ENCODE peak calls at places on chromosomes 1 and 21, in five cellular contexts. P is heart right ventricle, A is lung, B is aorta, G is endothelial cell of umbilical vein. V is an unnamed sample.

GRCh38 chr1:108963052-108963686 is at the start of gene CLCC1:
- DNase-seq in P (peak), A (peak), B (peak), G (peak), V (peak)

GRCh38 chr1:86499987-86500593 is 31.4 kb downstream of the CLCA1 start:
- DNase-seq in P (no peak), A (no peak), B (no peak), G (peak), V (no peak)

GRCh38 chr1:170808229-170808870 is 127.0 kb upstream of the MROH9 start:
- DNase-seq in P (no peak), A (no peak), B (no peak), G (no peak), V (no peak)

GRCh38 chr21:34969431-34970036 is 79.6 kb downstream of the RUNX1 start:
- DNase-seq in P (no peak), A (no peak), B (no peak), G (no peak), V (no peak)

GRCh38 chr1:58997637-58998036 is 213.8 kb upstream of the JUN start:
- DNase-seq in P (no peak), A (no peak), B (no peak), G (no peak), V (no peak)

GRCh38 chr1:244319283-244320132 is 132.2 kb downstream of the ADSS2 start:
- DNase-seq in P (no peak), A (peak), B (no peak), G (no peak), V (peak)

GRCh38 chr1:117685936-117686806 is 80.3 kb downstream of the TENT5C start:
- DNase-seq in P (no peak), A (no peak), B (no peak), G (no peak), V (no peak)

GRCh38 chr1:101239095-101240040 is 2.5 kb downstream of the S1PR1 start:
- DNase-seq in P (no peak), A (no peak), B (no peak), G (peak), V (no peak)

GRCh38 chr21:41846033-41846317 is 33.2 kb downstream of the PRDM15 start:
- DNase-seq in P (no peak), A (no peak), B (no peak), G (no peak), V (no peak)

GRCh38 chr1:41475859-41476567 is 8.5 kb downstream of the EDN2 start:
- DNase-seq in P (no peak), A (no peak), B (no peak), G (no peak), V (peak)

GRCh38 chr1:165632152-165632469 is 1.1 kb downstream of the MGST3 start:
- DNase-seq in P (no peak), A (no peak), B (no peak), G (no peak), V (no peak)

GRCh38 chr1:29208462-29208861 is 22.3 kb downstream of the MECR start:
- DNase-seq in P (no peak), A (no peak), B (no peak), G (no peak), V (no peak)

GRCh38 chr1:17274186-17275170 is 25.6 kb downstream of the PADI3 start:
- DNase-seq in P (no peak), A (no peak), B (peak), G (peak), V (no peak)

GRCh38 chr21:22278366-22278765 is 1280.2 kb downstream of the NCAM2 start:
- DNase-seq in P (no peak), A (no peak), B (no peak), G (no peak), V (no peak)

GRCh38 chr1:196002906-196003305 is 605.3 kb downstream of the KCNT2 start:
- DNase-seq in P (no peak), A (no peak), B (no peak), G (no peak), V (no peak)

GRCh38 chr1:206893380-206893779 is 3.9 kb upstream of the IL24 start:
- DNase-seq in P (no peak), A (no peak), B (no peak), G (no peak), V (no peak)

GRCh38 chr1:112508242-112509004 is at the start of gene WNT2B:
- DNase-seq in P (no peak), A (no peak), B (peak), G (peak), V (no peak)

GRCh38 chr1:201877877-201878339 is 10.8 kb upstream of the SHISA4 start:
- DNase-seq in P (no peak), A (no peak), B (no peak), G (peak), V (peak)

GRCh38 chr1:214584805-214585766 is 17.9 kb upstream of the CENPF start:
- DNase-seq in P (no peak), A (no peak), B (no peak), G (peak), V (peak)

GRCh38 chr1:51472349-51472748 is 46.7 kb downstream of the EPS15 start:
- DNase-seq in P (no peak), A (no peak), B (no peak), G (peak), V (peak)

GRCh38 chr1:64080947-64081562 is 122.4 kb upstream of the UBE2U start:
- DNase-seq in P (no peak), A (no peak), B (no peak), G (no peak), V (no peak)

GRCh38 chr1:72670902-72671301 is 388.6 kb upstream of the NEGR1 start:
- DNase-seq in P (no peak), A (no peak), B (no peak), G (no peak), V (no peak)

GRCh38 chr1:96683931-96684330 is 37.7 kb upstream of the PTBP2 start:
- DNase-seq in P (no peak), A (no peak), B (no peak), G (no peak), V (no peak)

GRCh38 chr21:35974801-35975200 is 85.5 kb downstream of the SETD4 start:
- DNase-seq in P (no peak), A (no peak), B (no peak), G (no peak), V (peak)

GRCh38 chr1:190957565-190957964 is 479.9 kb upstream of the BRINP3 start:
- DNase-seq in P (no peak), A (no peak), B (no peak), G (peak), V (no peak)

GRCh38 chr1:55347786-55348185 is 132.6 kb upstream of the USP24 start:
- DNase-seq in P (no peak), A (no peak), B (no peak), G (peak), V (no peak)

GRCh38 chr1:232568906-232569305 is 61.0 kb downstream of the SIPA1L2 start:
- DNase-seq in P (no peak), A (no peak), B (no peak), G (no peak), V (no peak)

GRCh38 chr21:46610018-46610701 is 5.3 kb upstream of the S100B start:
- DNase-seq in P (no peak), A (no peak), B (no peak), G (no peak), V (no peak)

GRCh38 chr1:42925132-42925769 is 33.4 kb downstream of the SLC2A1 start:
- DNase-seq in P (no peak), A (no peak), B (no peak), G (peak), V (no peak)

GRCh38 chr1:28751315-28752056 is 14.7 kb downstream of the YTHDF2 start:
- DNase-seq in P (no peak), A (no peak), B (no peak), G (peak), V (peak)

GRCh38 chr1:221715321-221716169 is 26.3 kb downstream of the DUSP10 start:
- DNase-seq in P (no peak), A (no peak), B (no peak), G (peak), V (no peak)

GRCh38 chr1:243229526-243229925 is 25.6 kb downstream of the CEP170 start:
- DNase-seq in P (no peak), A (no peak), B (no peak), G (no peak), V (peak)

GRCh38 chr1:229952135-229952534 is 114.9 kb upstream of the GALNT2 start:
- DNase-seq in P (no peak), A (no peak), B (no peak), G (no peak), V (no peak)

GRCh38 chr1:11158720-11159321 is 30.3 kb upstream of the ANGPTL7 start:
- DNase-seq in P (no peak), A (no peak), B (no peak), G (peak), V (peak)

GRCh38 chr1:181872562-181872961 is 188.9 kb downstream of the ZNF648 start:
- DNase-seq in P (no peak), A (no peak), B (no peak), G (no peak), V (no peak)

GRCh38 chr1:82453511-82454185 is 652.9 kb downstream of the ADGRL2 start:
- DNase-seq in P (no peak), A (no peak), B (no peak), G (no peak), V (peak)

GRCh38 chr1:241817331-241817792 is 30.6 kb upstream of the EXO1 start:
- DNase-seq in P (no peak), A (no peak), B (no peak), G (no peak), V (peak)

GRCh38 chr1:62194651-62195282 is at the start of gene L1TD1:
- DNase-seq in P (no peak), A (no peak), B (no peak), G (no peak), V (no peak)

GRCh38 chr1:59814901-59815825 is at the start of gene HOOK1:
- DNase-seq in P (peak), A (no peak), B (no peak), G (no peak), V (no peak)

DNA sequence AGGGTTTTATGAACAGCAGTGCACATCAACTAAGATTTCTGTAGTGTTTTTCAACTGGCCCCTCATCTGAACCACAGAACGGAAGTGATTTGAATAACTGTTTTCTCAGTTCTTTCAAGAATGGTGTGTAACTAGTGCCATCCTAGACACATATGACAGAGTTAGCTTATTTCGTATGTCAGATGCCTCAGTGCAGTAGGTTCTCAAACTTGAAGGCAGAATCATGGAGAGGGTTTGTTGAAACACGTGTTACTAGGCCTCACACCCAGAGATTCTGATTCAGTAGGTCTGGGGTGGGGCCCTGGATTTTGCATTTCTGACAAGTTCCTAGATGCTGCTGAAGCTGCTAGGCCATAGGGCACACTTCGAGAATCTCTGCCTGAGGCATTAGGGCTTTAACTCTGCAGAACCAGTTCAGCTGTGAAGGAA is 49.0 kb downstream of the SCCPDH start:
- DNase-seq in P (no peak), A (no peak), B (no peak), G (no peak), V (no peak)
- H3K4me3 ChIP-seq in P (no peak), A (no peak), B (no peak), G (no peak), V (no peak)

DNA sequence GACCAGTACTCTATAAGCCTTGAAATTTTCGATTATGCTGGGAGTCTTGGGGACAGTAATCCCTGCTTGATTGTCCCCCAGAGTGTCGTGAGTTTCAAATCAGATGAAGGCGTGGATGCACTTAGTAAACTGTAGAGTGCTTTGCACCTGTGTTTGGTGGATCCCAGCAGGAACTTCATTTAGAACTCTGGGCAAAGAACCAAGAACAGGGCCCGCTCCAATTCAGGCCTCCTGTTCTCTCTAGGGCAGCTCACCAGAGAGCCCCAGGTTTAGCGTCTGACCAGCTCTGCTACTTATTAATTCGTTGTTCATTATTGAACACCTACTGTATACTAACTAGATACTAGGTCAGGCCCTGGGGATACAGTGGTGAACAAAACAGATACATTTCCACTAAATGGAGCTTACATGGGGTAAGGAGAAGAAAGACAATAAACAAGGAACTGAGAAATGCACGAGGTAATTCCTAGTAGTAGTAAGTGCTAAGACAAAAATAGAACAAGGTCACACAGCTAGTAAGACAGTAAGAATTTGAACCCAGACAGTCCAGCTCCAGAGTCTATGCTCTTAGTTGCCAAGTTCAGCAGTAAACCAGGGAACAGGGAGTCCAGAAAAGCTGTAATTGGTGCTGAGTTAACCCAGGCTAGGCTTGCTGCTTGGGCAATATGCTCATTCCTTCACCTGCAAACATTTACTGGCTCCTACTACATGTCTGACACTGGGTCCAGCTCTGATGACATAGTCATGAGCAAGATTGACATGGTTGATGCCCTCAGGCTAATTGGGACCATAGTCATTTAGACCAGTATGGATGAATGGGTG is 1.7 kb downstream of the GPX7 start:
- DNase-seq in P (no peak), A (no peak), B (no peak), G (no peak), V (no peak)
- H3K27ac ChIP-seq in P (peak), A (peak), B (no peak), G (no peak), V (no peak)

DNA sequence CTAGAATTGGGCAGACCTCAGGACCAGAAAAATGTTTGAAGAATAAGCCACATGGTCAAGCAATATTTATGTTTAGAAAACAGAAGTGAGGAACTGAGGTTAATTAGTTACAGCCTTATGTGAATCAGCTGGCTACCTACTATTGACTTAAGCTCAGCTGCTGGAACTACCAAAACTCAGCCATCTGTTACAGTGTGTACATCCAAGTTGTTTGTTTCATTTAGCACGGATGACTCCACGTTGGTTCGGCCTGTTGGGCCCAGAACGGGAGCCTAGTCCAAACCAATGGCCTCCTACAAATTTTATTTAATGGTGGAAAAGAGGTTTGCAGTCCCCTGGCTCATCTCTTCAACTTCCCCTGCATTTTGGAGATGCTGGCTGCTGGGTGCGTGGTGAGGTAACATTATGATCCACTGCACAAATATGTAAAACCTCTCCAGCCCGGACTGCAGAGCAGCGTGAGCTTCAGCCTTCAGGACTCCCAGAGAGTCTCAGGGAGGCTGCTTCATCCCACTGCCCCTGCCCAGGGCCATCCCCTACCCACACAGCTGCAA is 143.4 kb downstream of the ZZZ3 start:
- DNase-seq in P (no peak), A (no peak), B (no peak), G (no peak), V (peak)
- H3K4me3 ChIP-seq in P (no peak), A (no peak), B (no peak), G (no peak), V (peak)

DNA sequence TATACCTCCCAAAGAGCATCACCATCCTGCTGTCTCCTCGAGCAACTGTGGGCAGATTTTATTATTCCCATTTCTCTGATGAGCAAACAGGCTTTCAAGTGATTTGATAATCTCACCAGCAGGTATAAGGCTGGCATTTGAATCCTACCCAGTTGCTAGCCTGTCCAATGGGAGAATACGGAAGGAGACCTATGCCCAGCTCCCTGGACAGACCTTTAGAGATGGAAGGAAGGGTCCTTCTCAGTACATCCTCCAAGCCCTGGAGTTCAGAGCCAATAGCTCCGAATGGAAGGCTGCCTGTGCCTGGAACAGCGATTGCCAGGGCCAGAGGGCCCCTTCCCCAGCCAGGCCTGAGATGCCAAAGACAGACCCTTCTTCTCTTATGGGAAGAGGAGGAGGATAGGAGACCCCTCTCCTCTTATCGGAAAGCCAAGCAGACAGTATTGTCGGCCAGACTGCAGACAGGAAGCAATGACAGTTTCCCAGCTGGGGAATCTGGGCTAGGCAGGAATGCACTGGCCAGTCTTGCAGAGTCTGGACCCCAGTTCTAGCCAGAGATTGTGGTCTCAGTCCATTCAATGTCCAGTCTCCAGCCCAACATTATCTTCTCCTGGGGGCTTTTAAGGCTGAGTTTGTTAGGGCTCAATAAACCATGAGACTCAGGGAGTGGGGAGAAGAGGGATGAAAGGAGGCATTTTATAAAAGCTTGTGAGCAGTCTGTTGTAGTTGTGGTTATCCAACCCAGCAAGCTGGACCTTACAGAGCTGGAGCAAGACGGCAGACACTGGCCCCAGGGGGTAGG is 2.0 kb downstream of the IFFO2 start:
- DNase-seq in P (no peak), A (no peak), B (peak), G (peak), V (no peak)
- H3K27ac ChIP-seq in P (no peak), A (no peak), B (no peak), G (peak), V (peak)